ENCODE peak calls at places on chromosomes 4 and X, in eight cellular contexts. L, W, C, O, X, F, H and M are unnamed samples.

GRCh38 chr4:79015406-79015805 is 76.2 kb upstream of the PAQR3 start:
- DNase-seq in O (no peak), H (no peak), X (no peak), L (no peak), C (no peak), W (no peak), F (no peak), M (no peak)

GRCh38 chr4:147776600-147777175 is 44.8 kb downstream of the ARHGAP10 start:
- DNase-seq in F (no peak), C (no peak), O (no peak), L (no peak), X (no peak), H (no peak), W (no peak), M (no peak)

GRCh38 chr4:75495489-75495888 is 18.7 kb downstream of the RCHY1 start:
- DNase-seq in O (no peak), X (no peak), H (no peak), W (no peak), C (no peak), L (no peak), F (no peak), M (no peak)

GRCh38 chr4:158949094-158949493 is 153.8 kb upstream of the RAPGEF2 start:
- DNase-seq in O (no peak), H (no peak), L (no peak), W (peak), F (no peak), C (no peak), X (peak), M (no peak)

GRCh38 chr4:159445671-159446070 is 342.8 kb downstream of the RAPGEF2 start:
- DNase-seq in W (no peak), H (no peak), O (no peak), L (no peak), X (no peak), F (no peak), C (no peak), M (no peak)

GRCh38 chr4:165201806-165202205 is 5.6 kb upstream of the KLHL2 start:
- DNase-seq in L (no peak), O (no peak), C (no peak), X (no peak), F (no peak), H (no peak), W (no peak), M (no peak)

GRCh38 chrX:154541896-154542722 is 4.5 kb downstream of the G6PD start:
- DNase-seq in L (no peak), C (no peak), W (peak), X (peak), H (no peak), O (peak), F (peak), M (peak)

GRCh38 chr4:105956566-105956965 is 61.3 kb downstream of the NPNT start:
- DNase-seq in C (no peak), X (no peak), L (no peak), H (no peak), W (no peak), F (no peak), O (no peak), M (no peak)

GRCh38 chrX:154384284-154384892 is 5.3 kb downstream of the EMD start:
- DNase-seq in O (no peak), W (no peak), L (no peak), X (no peak), F (no peak), C (no peak), H (no peak), M (no peak)

GRCh38 chr4:60589425-60589824 is 610.7 kb upstream of the ADGRL3 start:
- DNase-seq in F (no peak), H (no peak), X (no peak), W (no peak), C (no peak), O (no peak), L (no peak), M (no peak)

GRCh38 chrX:30577362-30577961 is at the start of gene TASL:
- DNase-seq in X (no peak), W (peak), O (peak), C (no peak), F (no peak), L (no peak), H (peak), M (no peak)

GRCh38 chrX:143781103-143781502 is 60.6 kb upstream of the SPANXN2 start:
- DNase-seq in X (no peak), C (no peak), L (no peak), F (no peak), O (no peak), W (peak), H (no peak), M (no peak)

GRCh38 chr4:103754844-103755243 is 35.1 kb upstream of the TACR3 start:
- DNase-seq in X (no peak), F (peak), O (no peak), W (peak), C (no peak), L (no peak), H (no peak), M (no peak)

GRCh38 chr4:53716011-53716410 is 124.7 kb upstream of the LNX1 start:
- DNase-seq in C (no peak), W (no peak), O (no peak), F (no peak), L (no peak), H (no peak), X (no peak), M (no peak)

GRCh38 chrX:7127058-7127457 is 20.5 kb upstream of the STS start:
- DNase-seq in H (no peak), X (no peak), C (no peak), F (no peak), W (peak), O (no peak), L (no peak), M (no peak)

GRCh38 chrX:24145340-24146186 is 4.0 kb upstream of the ZFX start:
- DNase-seq in C (no peak), F (peak), X (no peak), L (no peak), O (no peak), W (peak), H (no peak), M (peak)

GRCh38 chr4:183182873-183183725 is 84.0 kb downstream of the WWC2 start:
- DNase-seq in L (no peak), O (peak), C (no peak), H (no peak), F (peak), W (peak), X (peak), M (no peak)

GRCh38 chr4:7739077-7739917 is 200.4 kb downstream of the AFAP1 start:
- DNase-seq in W (no peak), C (no peak), O (no peak), L (no peak), H (no peak), X (no peak), F (no peak), M (no peak)

GRCh38 chr4:26878729-26879415 is 18.2 kb downstream of the STIM2 start:
- DNase-seq in X (no peak), W (no peak), F (no peak), L (no peak), H (no peak), C (no peak), O (no peak), M (no peak)

GRCh38 chr4:150960079-150960478 is 55.0 kb downstream of the LRBA start:
- DNase-seq in W (peak), F (peak), L (no peak), O (no peak), H (no peak), C (no peak), X (peak), M (no peak)

GRCh38 chr4:113725963-113726362 is 35.6 kb downstream of the CAMK2D start:
- DNase-seq in L (no peak), F (no peak), O (no peak), X (no peak), C (no peak), H (no peak), W (no peak), M (no peak)

GRCh38 chrX:76253432-76253831 is 80.6 kb downstream of the PBDC1 start:
- DNase-seq in L (no peak), W (peak), O (peak), X (peak), H (peak), C (peak), F (peak), M (no peak)

GRCh38 chrX:7586126-7586525 is 256.8 kb upstream of the VCX start:
- DNase-seq in X (peak), W (peak), L (no peak), F (no peak), H (no peak), C (no peak), O (no peak), M (no peak)

GRCh38 chr4:60656171-60656570 is 544.0 kb upstream of the ADGRL3 start:
- DNase-seq in F (no peak), C (no peak), H (no peak), X (no peak), L (no peak), O (no peak), W (no peak), M (no peak)

GRCh38 chr4:8233672-8234484 is 34.8 kb downstream of the SH3TC1 start:
- DNase-seq in O (no peak), H (no peak), L (no peak), X (no peak), F (no peak), W (no peak), C (no peak), M (no peak)

GRCh38 chr4:21790437-21791029 is 158.0 kb downstream of the KCNIP4 start:
- DNase-seq in H (no peak), F (peak), O (no peak), L (no peak), C (no peak), W (peak), X (no peak), M (no peak)

GRCh38 chr4:116015549-116015948 is 902.1 kb upstream of the NDST4 start:
- DNase-seq in O (no peak), H (no peak), F (no peak), C (no peak), L (no peak), X (no peak), W (no peak), M (no peak)